ENCODE peak calls at places on chromosomes 13 and 19, in ten cellular contexts. T, U, N, E, J, X, P, K, H and Y are unnamed samples.

GRCh38 chr19:2542341-2543069 is 66.6 kb downstream of the GADD45B start:
- DNase-seq in T (peak; percentile 74), U (peak; percentile 34), N (no peak), E (peak; percentile 63), J (no peak), X (no peak), P (no peak), K (no peak), H (no peak), Y (no peak)

GRCh38 chr13:50358221-50358620 is 343.0 kb downstream of the KCNRG start:
- DNase-seq in T (no peak), U (no peak), N (no peak), E (no peak), J (no peak), X (no peak), P (no peak), K (no peak), H (no peak), Y (no peak)

GRCh38 chr13:71797487-71797886 is 69.5 kb downstream of the DACH1 start:
- DNase-seq in T (no peak), U (no peak), N (no peak), E (no peak), J (no peak), X (no peak), P (no peak), K (no peak), H (no peak), Y (no peak)

GRCh38 chr13:99894835-99895427 is 76.6 kb downstream of the ZIC5 start:
- DNase-seq in T (no peak), U (peak; percentile 18), N (no peak), E (no peak), J (no peak), X (no peak), P (no peak), K (no peak), H (no peak), Y (no peak)

GRCh38 chr19:13037161-13037560 is 41.9 kb downstream of the NFIX start:
- DNase-seq in T (no peak), U (no peak), N (no peak), E (no peak), J (no peak), X (no peak), P (no peak), K (no peak), H (no peak), Y (no peak)

GRCh38 chr13:26584713-26585112 is 27.2 kb downstream of the WASF3 start:
- DNase-seq in T (no peak), U (no peak), N (no peak), E (no peak), J (no peak), X (no peak), P (no peak), K (no peak), H (no peak), Y (no peak)

GRCh38 chr13:85503797-85504196 is 295.4 kb downstream of the SLITRK6 start:
- DNase-seq in T (no peak), U (no peak), N (no peak), E (no peak), J (no peak), X (no peak), P (no peak), K (no peak), H (no peak), Y (no peak)

GRCh38 chr19:46542428-46543230 is 47.0 kb upstream of the PNMA8B start:
- DNase-seq in T (peak; percentile 92), U (peak; percentile 91), N (peak; percentile 97), E (peak; percentile 79), J (no peak), X (peak; percentile 96), P (peak; percentile 86), K (peak; percentile 97), H (peak; percentile 96), Y (no peak)

GRCh38 chr13:76884571-76885202 is 1.5 kb downstream of the KCTD12 start:
- DNase-seq in T (no peak), U (no peak), N (no peak), E (no peak), J (no peak), X (peak; percentile 66), P (no peak), K (no peak), H (peak; percentile 22), Y (no peak)

GRCh38 chr13:76663941-76664340 is 222.3 kb downstream of the KCTD12 start:
- DNase-seq in T (no peak), U (no peak), N (no peak), E (no peak), J (no peak), X (no peak), P (no peak), K (no peak), H (no peak), Y (no peak)

GRCh38 chr19:46635920-46636761 is at the start of gene GNG8:
- DNase-seq in T (peak; percentile 75), U (no peak), N (no peak), E (no peak), J (no peak), X (no peak), P (no peak), K (no peak), H (no peak), Y (no peak)

GRCh38 chr19:46068345-46069258 is 27.8 kb upstream of the IGFL4 start:
- DNase-seq in T (no peak), U (peak; percentile 33), N (no peak), E (peak; percentile 92), J (no peak), X (no peak), P (peak; percentile 89), K (no peak), H (no peak), Y (no peak)

GRCh38 chr13:70795484-70795883 is 687.2 kb upstream of the KLHL1 start:
- DNase-seq in T (no peak), U (no peak), N (no peak), E (peak; percentile 2), J (no peak), X (no peak), P (no peak), K (no peak), H (no peak), Y (no peak)

GRCh38 chr13:102260256-102260655 is 141.6 kb downstream of the FGF14 start:
- DNase-seq in T (no peak), U (no peak), N (no peak), E (no peak), J (no peak), X (no peak), P (no peak), K (no peak), H (no peak), Y (no peak)

GRCh38 chr19:35478794-35479193 is 11.5 kb downstream of the KRTDAP start:
- DNase-seq in T (no peak), U (no peak), N (no peak), E (no peak), J (no peak), X (no peak), P (no peak), K (no peak), H (no peak), Y (no peak)

GRCh38 chr19:45578861-45579260 is 5.7 kb downstream of the OPA3 start:
- DNase-seq in T (no peak), U (no peak), N (no peak), E (no peak), J (no peak), X (no peak), P (no peak), K (no peak), H (no peak), Y (no peak)

DNA sequence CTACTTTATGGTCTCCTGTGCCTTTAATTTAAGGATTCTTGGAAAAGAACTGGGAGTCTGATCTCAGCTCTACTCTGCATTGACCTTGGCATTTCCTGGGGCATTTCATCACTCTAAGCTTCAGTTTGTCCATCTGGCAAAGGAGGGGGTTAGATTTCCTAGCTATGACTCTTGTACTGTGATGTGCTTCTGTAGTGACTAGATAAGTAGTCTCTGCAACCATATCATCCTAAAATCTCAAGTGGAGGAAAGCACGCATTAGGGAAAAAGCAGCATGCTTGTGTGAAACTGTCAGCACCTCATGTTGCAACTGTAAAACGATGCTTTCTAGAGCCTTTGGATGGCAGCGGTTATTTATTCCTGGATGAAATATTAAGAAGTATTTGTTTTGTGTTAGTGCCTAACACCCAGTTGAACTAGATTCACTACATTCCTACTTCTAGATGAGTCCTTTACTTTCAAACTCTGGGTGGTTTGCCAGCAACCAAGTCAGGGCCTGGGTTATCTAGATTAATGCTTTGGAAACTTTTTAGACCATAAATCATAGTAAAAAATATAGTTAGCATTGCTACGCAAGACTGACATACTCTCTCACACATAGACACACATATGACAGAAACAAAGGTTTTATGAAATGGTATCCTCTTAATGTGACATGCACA is 6.8 kb downstream of the WDFY2 start:
- DNase-seq in T (no peak), U (no peak), N (peak; percentile 41), E (peak; percentile 63), J (no peak), X (no peak), P (no peak), K (no peak), H (peak; percentile 30), Y (no peak)
- TF ChIP-seq POLR2AphosphoS5 in T (no peak), U (peak; percentile 21), N (no peak), E (no peak), J (no peak), X (no peak), P (no peak), K (peak; percentile 52), H (no peak), Y (no peak)

GRCh38 chr19:53873451-53874383 is 6.0 kb downstream of the MYADM start:
- DNase-seq in T (peak; percentile 80), U (no peak), N (no peak), E (no peak), J (no peak), X (no peak), P (no peak), K (no peak), H (no peak), Y (no peak)
- TF ChIP-seq POLR2A in T (no peak), U (no peak), N (no peak), E (no peak), J (no peak), X (no peak), P (no peak), K (no peak), H (no peak), Y (no peak)

GRCh38 chr19:43351998-43352746 is 1.3 kb upstream of the CD177 start:
- DNase-seq in T (no peak), U (no peak), N (no peak), E (no peak), J (no peak), X (no peak), P (no peak), K (no peak), H (no peak), Y (no peak)
- TF ChIP-seq POLR2AphosphoS5 in T (no peak), U (no peak), N (no peak), E (no peak), J (no peak), X (no peak), P (no peak), K (no peak), H (no peak), Y (no peak)

DNA sequence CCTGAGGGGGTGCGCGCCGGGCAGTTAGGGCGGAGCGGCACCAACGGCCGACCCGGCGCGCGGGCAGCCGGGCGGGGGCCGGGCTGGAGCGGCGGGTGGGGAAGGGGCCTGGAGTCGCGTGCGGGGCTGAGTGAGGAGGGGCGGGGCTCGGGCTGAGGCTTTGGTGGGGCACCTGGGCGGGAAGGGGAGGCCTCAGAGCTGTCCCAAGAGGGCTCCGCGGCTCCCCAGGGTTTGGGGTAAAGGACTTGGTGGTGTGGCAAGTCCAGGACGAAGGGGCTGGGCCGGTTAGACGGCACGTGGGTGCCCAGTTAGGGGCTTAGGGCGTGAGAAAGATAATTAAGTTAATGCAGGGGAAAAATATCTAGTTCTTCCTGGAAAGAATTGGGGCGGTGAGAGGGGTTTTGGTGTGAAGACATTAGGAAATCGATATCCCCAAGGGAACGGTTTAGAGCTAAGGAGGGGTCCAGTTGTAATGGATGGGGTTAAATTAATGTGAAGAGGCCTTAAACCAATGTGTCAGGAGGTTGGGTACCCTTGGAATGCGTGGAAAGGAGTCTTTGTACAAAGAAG is 494 bp downstream of the ZNF574 start:
- DNase-seq in T (no peak), U (peak; percentile 58), N (no peak), E (no peak), J (no peak), X (no peak), P (no peak), K (no peak), H (no peak), Y (no peak)
- TF ChIP-seq POLR2A in T (no peak), U (no peak), N (no peak), E (no peak), J (no peak), X (no peak), P (no peak), K (no peak), H (no peak), Y (no peak)